ENCODE peak calls at places on chromosomes 12 and 14, in nine cellular contexts. N is CD4-positive, alpha-beta T cell; Q is OCI-LY7; A is HS-27A; P is mammary epithelial cell; F is naive thymus-derived CD4-positive, alpha-beta T cell; S is OCI-M1; J is H9; E is kidney epithelial cell. C is an unnamed sample.

GRCh38 chr12:49673446-49674317 is 33.5 kb downstream of the FMNL3 start:
- DNase-seq in N (no peak), Q (no peak), A (peak), P (peak), F (peak), S (peak), J (peak), E (peak), C (no peak)

GRCh38 chr12:122125452-122126341 is 47.1 kb downstream of the MLXIP start:
- DNase-seq in N (no peak), Q (no peak), A (no peak), P (no peak), F (no peak), S (peak), J (no peak), E (no peak), C (no peak)

GRCh38 chr12:24560867-24561266 is 388.0 kb downstream of the BCAT1 start:
- DNase-seq in N (no peak), Q (no peak), A (no peak), P (no peak), F (no peak), S (peak), J (no peak), E (no peak), C (no peak)

GRCh38 chr12:117143008-117143532 is 43.9 kb upstream of the TESC start:
- DNase-seq in N (no peak), Q (no peak), A (no peak), P (no peak), F (no peak), S (no peak), J (no peak), E (peak), C (no peak)

GRCh38 chr12:55885113-55885512 is 42.4 kb upstream of the MMP19 start:
- DNase-seq in N (no peak), Q (no peak), A (no peak), P (no peak), F (no peak), S (no peak), J (no peak), E (no peak), C (no peak)

GRCh38 chr14:73712540-73713141 is 1.5 kb downstream of the PNMA1 start:
- DNase-seq in N (no peak), Q (peak), A (no peak), P (peak), F (peak), S (peak), J (peak), E (no peak), C (no peak)

GRCh38 chr14:25050494-25051170 is 685 bp upstream of the STXBP6 start:
- DNase-seq in N (no peak), Q (no peak), A (peak), P (peak), F (no peak), S (peak), J (no peak), E (no peak), C (no peak)

GRCh38 chr12:99087278-99087677 is 442.2 kb downstream of the APAF1 start:
- DNase-seq in N (no peak), Q (no peak), A (no peak), P (peak), F (no peak), S (no peak), J (no peak), E (no peak), C (no peak)

GRCh38 chr14:88013750-88014349 is 8.9 kb downstream of the GPR65 start:
- DNase-seq in N (no peak), Q (peak), A (no peak), P (peak), F (no peak), S (peak), J (peak), E (no peak), C (peak)

GRCh38 chr14:55470025-55470424 is 29.6 kb upstream of the TBPL2 start:
- DNase-seq in N (no peak), Q (no peak), A (no peak), P (no peak), F (no peak), S (peak), J (no peak), E (no peak), C (no peak)

GRCh38 chr14:89265229-89265628 is 151.8 kb downstream of the FOXN3 start:
- DNase-seq in N (no peak), Q (no peak), A (no peak), P (no peak), F (no peak), S (no peak), J (no peak), E (no peak), C (no peak)

GRCh38 chr14:94129758-94130414 is 482 bp upstream of the IFI27L2 start:
- DNase-seq in N (peak), Q (peak), A (peak), P (peak), F (peak), S (peak), J (peak), E (no peak), C (peak)

GRCh38 chr14:95121911-95122696 is 35.2 kb downstream of the DICER1 start:
- DNase-seq in N (no peak), Q (no peak), A (no peak), P (no peak), F (no peak), S (no peak), J (no peak), E (no peak), C (no peak)

GRCh38 chr12:127550271-127550670 is 716.7 kb upstream of the TMEM132C start:
- DNase-seq in N (no peak), Q (no peak), A (no peak), P (peak), F (no peak), S (no peak), J (no peak), E (peak), C (no peak)

GRCh38 chr12:46219892-46220655 is 48.8 kb downstream of the SLC38A1 start:
- DNase-seq in N (peak), Q (no peak), A (peak), P (peak), F (peak), S (peak), J (no peak), E (peak), C (no peak)

GRCh38 chr12:66538970-66539369 is 139.9 kb downstream of the GRIP1 start:
- DNase-seq in N (no peak), Q (no peak), A (no peak), P (peak), F (no peak), S (no peak), J (peak), E (peak), C (no peak)

GRCh38 chr14:58638231-58639205 is 756 bp downstream of the DACT1 start:
- DNase-seq in N (peak), Q (no peak), A (no peak), P (peak), F (peak), S (no peak), J (peak), E (no peak), C (peak)

GRCh38 chr12:80684077-80684495 is 23.3 kb upstream of the MYF6 start:
- DNase-seq in N (no peak), Q (no peak), A (no peak), P (no peak), F (no peak), S (no peak), J (peak), E (no peak), C (no peak)

GRCh38 chr12:102023343-102023930 is 38.4 kb downstream of the WASHC3 start:
- DNase-seq in N (no peak), Q (no peak), A (no peak), P (peak), F (no peak), S (no peak), J (no peak), E (peak), C (no peak)

GRCh38 chr14:104297721-104298401 is 159.5 kb downstream of the KIF26A start:
- DNase-seq in N (no peak), Q (no peak), A (no peak), P (no peak), F (no peak), S (no peak), J (no peak), E (no peak), C (no peak)

GRCh38 chr14:69260246-69260978 is 454 bp downstream of the GALNT16 start:
- DNase-seq in N (no peak), Q (no peak), A (no peak), P (peak), F (no peak), S (no peak), J (peak), E (no peak), C (no peak)

GRCh38 chr14:72182773-72183432 is 250.7 kb downstream of the RGS6 start:
- DNase-seq in N (no peak), Q (no peak), A (no peak), P (no peak), F (no peak), S (no peak), J (no peak), E (no peak), C (no peak)

GRCh38 chr12:117277875-117278274 is 83.6 kb downstream of the NOS1 start:
- DNase-seq in N (no peak), Q (no peak), A (no peak), P (no peak), F (no peak), S (no peak), J (peak), E (no peak), C (no peak)

GRCh38 chr12:11661491-11662085 is 12.1 kb downstream of the ETV6 start:
- DNase-seq in N (no peak), Q (no peak), A (no peak), P (peak), F (no peak), S (no peak), J (no peak), E (no peak), C (no peak)

GRCh38 chr12:90854136-90854689 is 100.8 kb downstream of the CCER1 start:
- DNase-seq in N (no peak), Q (peak), A (peak), P (peak), F (no peak), S (peak), J (no peak), E (no peak), C (no peak)

GRCh38 chr14:68589447-68590232 is 203.2 kb downstream of the ZFP36L1 start:
- DNase-seq in N (no peak), Q (no peak), A (no peak), P (no peak), F (no peak), S (no peak), J (no peak), E (no peak), C (no peak)

GRCh38 chr14:93033983-93034670 is 81.6 kb downstream of the ITPK1 start:
- DNase-seq in N (peak), Q (peak), A (no peak), P (no peak), F (peak), S (no peak), J (peak), E (no peak), C (peak)

GRCh38 chr12:6341439-6342139 is at the start of gene TNFRSF1A:
- DNase-seq in N (no peak), Q (peak), A (no peak), P (peak), F (peak), S (peak), J (peak), E (no peak), C (no peak)

GRCh38 chr14:36676236-36676635 is 14.6 kb downstream of the PAX9 start:
- DNase-seq in N (no peak), Q (no peak), A (no peak), P (no peak), F (no peak), S (no peak), J (peak), E (no peak), C (no peak)

GRCh38 chr12:64560395-64561301 is 49.6 kb upstream of the RASSF3 start:
- DNase-seq in N (no peak), Q (no peak), A (peak), P (peak), F (no peak), S (no peak), J (peak), E (peak), C (no peak)

GRCh38 chr12:107335802-107336570 is 242.6 kb upstream of the CRY1 start:
- DNase-seq in N (no peak), Q (no peak), A (no peak), P (no peak), F (no peak), S (no peak), J (no peak), E (no peak), C (no peak)

GRCh38 chr12:1812650-1813302 is 7.6 kb upstream of the LRTM2 start:
- DNase-seq in N (no peak), Q (no peak), A (no peak), P (no peak), F (no peak), S (peak), J (no peak), E (no peak), C (no peak)

GRCh38 chr14:65164068-65164824 is 61.9 kb upstream of the MAX start:
- DNase-seq in N (no peak), Q (peak), A (peak), P (no peak), F (peak), S (peak), J (no peak), E (no peak), C (peak)

GRCh38 chr12:126747530-126748149 is 1519.3 kb upstream of the TMEM132C start:
- DNase-seq in N (peak), Q (peak), A (no peak), P (no peak), F (peak), S (peak), J (peak), E (no peak), C (peak)

GRCh38 chr12:11650697-11651281 is 1.3 kb downstream of the ETV6 start:
- DNase-seq in N (no peak), Q (peak), A (no peak), P (peak), F (peak), S (peak), J (no peak), E (no peak), C (peak)

GRCh38 chr12:128766738-128767501 is 56.8 kb downstream of the SLC15A4 start:
- DNase-seq in N (no peak), Q (no peak), A (no peak), P (no peak), F (no peak), S (no peak), J (no peak), E (no peak), C (no peak)

GRCh38 chr12:49131973-49132461 is 822 bp upstream of the TUBA1B start:
- DNase-seq in N (no peak), Q (peak), A (no peak), P (peak), F (no peak), S (peak), J (no peak), E (no peak), C (no peak)

C was measured in germinal center.